ENCODE peak calls at places on chromosome 16, in seven cellular contexts. S, K, C, I, L, B and P are unnamed samples.

GRCh38 chr16:66070140-66070887 is 296.2 kb upstream of the CDH5 start:
- DNase-seq in C (peak), L (no peak), I (no peak), B (peak), K (no peak), S (peak), P (no peak)

GRCh38 chr16:14510939-14511797 is 118.9 kb downstream of the PARN start:
- DNase-seq in C (no peak), K (no peak), L (peak), I (no peak), B (peak), S (no peak), P (peak)

GRCh38 chr16:80825365-80825758 is 21.0 kb upstream of the CDYL2 start:
- DNase-seq in B (no peak), C (no peak), L (no peak), I (no peak), K (no peak), S (no peak), P (no peak)

GRCh38 chr16:89448656-89449055 is 41.7 kb downstream of the ANKRD11 start:
- DNase-seq in I (no peak), C (peak), K (no peak), S (no peak), B (no peak), L (no peak), P (no peak)

GRCh38 chr16:5488581-5488980 is 391.0 kb upstream of the EEF2KMT start:
- DNase-seq in B (no peak), K (no peak), I (no peak), S (no peak), C (no peak), L (no peak), P (no peak)

GRCh38 chr16:24125199-24125598 is 130.9 kb upstream of the CACNG3 start:
- DNase-seq in S (no peak), I (no peak), K (no peak), L (no peak), B (no peak), C (no peak), P (no peak)

GRCh38 chr16:68973611-68974120 is 130.3 kb downstream of the TANGO6 start:
- DNase-seq in I (no peak), L (no peak), C (no peak), S (no peak), B (no peak), K (no peak), P (no peak)

GRCh38 chr16:67822511-67822910 is 15.8 kb downstream of the TSNAXIP1 start:
- DNase-seq in C (no peak), S (no peak), B (no peak), I (no peak), L (no peak), K (no peak), P (no peak)

GRCh38 chr16:73025506-73026131 is 22.3 kb downstream of the ZFHX3 start:
- DNase-seq in C (no peak), K (no peak), S (peak), L (no peak), I (no peak), B (peak), P (no peak)